ENCODE peak calls at places on chromosome 2, in five cellular contexts. One of them, this sample, is unnamed.

GRCh38 chr2:172782506-172783090 is 47.0 kb downstream of the RAPGEF4 start:
- DNase-seq in mucosa of descending colon: no peak
- DNase-seq in endothelial cell: no peak
- DNase-seq in GM04504: peak; percentile 2
- DNase-seq in activated T-helper 1 cell treated with anti-CD3 and anti-CD28 coated beads, Interleukin-2, amount 50 U/mL, for 16 hours: no peak
- DNase-seq in this sample: no peak

GRCh38 chr2:100879296-100879695 is 59.4 kb downstream of the NPAS2 start:
- DNase-seq in mucosa of descending colon: no peak
- DNase-seq in endothelial cell: no peak
- DNase-seq in GM04504: no peak
- DNase-seq in activated T-helper 1 cell treated with anti-CD3 and anti-CD28 coated beads, Interleukin-2, amount 50 U/mL, for 16 hours: no peak
- DNase-seq in this sample: no peak

GRCh38 chr2:26177122-26177521 is 4.2 kb downstream of the GAREM2 start:
- DNase-seq in mucosa of descending colon: no peak
- DNase-seq in endothelial cell: no peak
- DNase-seq in GM04504: no peak
- DNase-seq in activated T-helper 1 cell treated with anti-CD3 and anti-CD28 coated beads, Interleukin-2, amount 50 U/mL, for 16 hours: no peak
- DNase-seq in this sample: no peak

GRCh38 chr2:8922431-8922830 is 81.1 kb downstream of the MBOAT2 start:
- DNase-seq in mucosa of descending colon: no peak
- DNase-seq in endothelial cell: no peak
- DNase-seq in GM04504: no peak
- DNase-seq in activated T-helper 1 cell treated with anti-CD3 and anti-CD28 coated beads, Interleukin-2, amount 50 U/mL, for 16 hours: no peak
- DNase-seq in this sample: no peak

GRCh38 chr2:37655442-37655841 is 16.0 kb downstream of the CDC42EP3 start:
- DNase-seq in mucosa of descending colon: no peak
- DNase-seq in endothelial cell: no peak
- DNase-seq in GM04504: no peak
- DNase-seq in activated T-helper 1 cell treated with anti-CD3 and anti-CD28 coated beads, Interleukin-2, amount 50 U/mL, for 16 hours: no peak
- DNase-seq in this sample: no peak

GRCh38 chr2:136001147-136001546 is 15.7 kb upstream of the DARS1 start:
- DNase-seq in mucosa of descending colon: no peak
- DNase-seq in endothelial cell: no peak
- DNase-seq in GM04504: no peak
- DNase-seq in activated T-helper 1 cell treated with anti-CD3 and anti-CD28 coated beads, Interleukin-2, amount 50 U/mL, for 16 hours: no peak
- DNase-seq in this sample: no peak

GRCh38 chr2:127239395-127239794 is 19.3 kb upstream of the CYP27C1 start:
- DNase-seq in mucosa of descending colon: no peak
- DNase-seq in endothelial cell: no peak
- DNase-seq in GM04504: no peak
- DNase-seq in activated T-helper 1 cell treated with anti-CD3 and anti-CD28 coated beads, Interleukin-2, amount 50 U/mL, for 16 hours: no peak
- DNase-seq in this sample: no peak

GRCh38 chr2:64400103-64400728 is 53.7 kb upstream of the LGALSL start:
- DNase-seq in mucosa of descending colon: no peak
- DNase-seq in endothelial cell: no peak
- DNase-seq in GM04504: no peak
- DNase-seq in activated T-helper 1 cell treated with anti-CD3 and anti-CD28 coated beads, Interleukin-2, amount 50 U/mL, for 16 hours: no peak
- DNase-seq in this sample: no peak

GRCh38 chr2:218998414-218999002 is 5.3 kb upstream of the CRYBA2 start:
- DNase-seq in mucosa of descending colon: peak; percentile 21
- DNase-seq in endothelial cell: no peak
- DNase-seq in GM04504: no peak
- DNase-seq in activated T-helper 1 cell treated with anti-CD3 and anti-CD28 coated beads, Interleukin-2, amount 50 U/mL, for 16 hours: no peak
- DNase-seq in this sample: no peak

GRCh38 chr2:100235581-100235980 is 86.7 kb downstream of the LONRF2 start:
- DNase-seq in mucosa of descending colon: no peak
- DNase-seq in endothelial cell: no peak
- DNase-seq in GM04504: no peak
- DNase-seq in activated T-helper 1 cell treated with anti-CD3 and anti-CD28 coated beads, Interleukin-2, amount 50 U/mL, for 16 hours: no peak
- DNase-seq in this sample: no peak

GRCh38 chr2:138516030-138516704 is 14.6 kb downstream of the SPOPL start:
- DNase-seq in mucosa of descending colon: no peak
- DNase-seq in endothelial cell: no peak
- DNase-seq in GM04504: no peak
- DNase-seq in activated T-helper 1 cell treated with anti-CD3 and anti-CD28 coated beads, Interleukin-2, amount 50 U/mL, for 16 hours: no peak
- DNase-seq in this sample: no peak

GRCh38 chr2:38603402-38604265 is 906 bp upstream of the HNRNPLL start:
- DNase-seq in mucosa of descending colon: peak; percentile 91
- DNase-seq in endothelial cell: peak; percentile 81
- DNase-seq in GM04504: peak; percentile 44
- DNase-seq in activated T-helper 1 cell treated with anti-CD3 and anti-CD28 coated beads, Interleukin-2, amount 50 U/mL, for 16 hours: peak; percentile 57
- DNase-seq in this sample: peak; percentile 78

GRCh38 chr2:66490588-66491001 is 55.7 kb downstream of the MEIS1 start:
- DNase-seq in mucosa of descending colon: no peak
- DNase-seq in endothelial cell: no peak
- DNase-seq in GM04504: no peak
- DNase-seq in activated T-helper 1 cell treated with anti-CD3 and anti-CD28 coated beads, Interleukin-2, amount 50 U/mL, for 16 hours: no peak
- DNase-seq in this sample: no peak

This sample was measured in psoas muscle.